ENCODE peak calls at places on chromosomes 5 and 9, in five cellular contexts. M is kidney, U is IMR-90, Z is upper lobe of right lung, D is A549. Y is an unnamed sample.

GRCh38 chr9:123150708-123151503 is 117.4 kb downstream of the GPR21 start:
- DNase-seq in M (no peak), U (peak), Z (no peak), D (no peak), Y (no peak)

GRCh38 chr9:94913550-94913949 is 187.1 kb downstream of the AOPEP start:
- DNase-seq in M (no peak), U (no peak), Z (no peak), D (no peak), Y (no peak)

GRCh38 chr9:109190151-109190550 is 23.1 kb upstream of the FRRS1L start:
- DNase-seq in M (no peak), U (peak), Z (no peak), D (no peak), Y (peak)

GRCh38 chr5:111135946-111136345 is 43.8 kb downstream of the WDR36 start:
- DNase-seq in M (no peak), U (peak), Z (no peak), D (peak), Y (peak)

GRCh38 chr5:141649056-141649688 is 2.0 kb downstream of the FCHSD1 start:
- DNase-seq in M (no peak), U (no peak), Z (no peak), D (no peak), Y (no peak)

GRCh38 chr9:72871685-72872084 is 81.2 kb downstream of the ALDH1A1 start:
- DNase-seq in M (no peak), U (peak), Z (no peak), D (peak), Y (no peak)

GRCh38 chr9:4299006-4299795 is 667 bp downstream of the GLIS3 start:
- DNase-seq in M (peak), U (peak), Z (peak), D (peak), Y (peak)

GRCh38 chr5:96408276-96408777 is 24.7 kb downstream of the PCSK1 start:
- DNase-seq in M (no peak), U (peak), Z (no peak), D (peak), Y (peak)

GRCh38 chr5:171681667-171682066 is 104.0 kb upstream of the SMIM23 start:
- DNase-seq in M (no peak), U (peak), Z (no peak), D (no peak), Y (peak)

GRCh38 chr9:71604197-71605063 is 163.9 kb downstream of the CEMIP2 start:
- DNase-seq in M (peak), U (peak), Z (peak), D (peak), Y (peak)

GRCh38 chr5:11293523-11293922 is 532.5 kb upstream of the DAP start:
- DNase-seq in M (no peak), U (no peak), Z (no peak), D (no peak), Y (no peak)

GRCh38 chr9:111178361-111179043 is 140.2 kb upstream of the LPAR1 start:
- DNase-seq in M (no peak), U (peak), Z (no peak), D (peak), Y (peak)

GRCh38 chr5:45642370-45642769 is 53.8 kb downstream of the HCN1 start:
- DNase-seq in M (no peak), U (no peak), Z (no peak), D (no peak), Y (no peak)

GRCh38 chr5:14767942-14768837 is 103.4 kb downstream of the ANKH start:
- DNase-seq in M (no peak), U (no peak), Z (no peak), D (peak), Y (no peak)

GRCh38 chr5:139061274-139061673 is 136.9 kb downstream of the SIL1 start:
- DNase-seq in M (peak), U (peak), Z (peak), D (no peak), Y (peak)

GRCh38 chr9:116859763-116860162 is 172.7 kb downstream of the TRIM32 start:
- DNase-seq in M (peak), U (no peak), Z (no peak), D (no peak), Y (no peak)

GRCh38 chr9:100303812-100304211 is 48.9 kb downstream of the TEX10 start:
- DNase-seq in M (no peak), U (no peak), Z (no peak), D (no peak), Y (peak)

GRCh38 chr9:95381243-95381642 is 63.7 kb upstream of the FANCC start:
- DNase-seq in M (no peak), U (peak), Z (no peak), D (peak), Y (peak)

GRCh38 chr5:1174122-1174936 is 27.1 kb upstream of the SLC6A19 start:
- DNase-seq in M (peak), U (peak), Z (peak), D (peak), Y (peak)

GRCh38 chr5:4544049-4544675 is 596.0 kb upstream of the ADAMTS16 start:
- DNase-seq in M (no peak), U (no peak), Z (no peak), D (no peak), Y (no peak)

GRCh38 chr5:138282918-138283742 is 8.7 kb upstream of the GFRA3 start:
- DNase-seq in M (no peak), U (peak), Z (peak), D (peak), Y (peak)

GRCh38 chr9:116900543-116900942 is 213.4 kb downstream of the TRIM32 start:
- DNase-seq in M (no peak), U (no peak), Z (no peak), D (no peak), Y (no peak)

GRCh38 chr9:89750117-89750551 is 145.3 kb downstream of the GADD45G start:
- DNase-seq in M (peak), U (no peak), Z (no peak), D (no peak), Y (no peak)

GRCh38 chr5:32172908-32173393 is 1.2 kb downstream of the GOLPH3 start:
- DNase-seq in M (no peak), U (no peak), Z (no peak), D (no peak), Y (no peak)

GRCh38 chr9:76725181-76725580 is 39.1 kb upstream of the PCA3 start:
- DNase-seq in M (no peak), U (no peak), Z (no peak), D (no peak), Y (no peak)

GRCh38 chr5:156473271-156473935 is 146.4 kb downstream of the SGCD start:
- DNase-seq in M (no peak), U (peak), Z (no peak), D (peak), Y (peak)

GRCh38 chr5:135367070-135367469 is 32.0 kb downstream of the MACROH2A1 start:
- DNase-seq in M (no peak), U (peak), Z (no peak), D (no peak), Y (no peak)

GRCh38 chr5:158485604-158486081 is 614.1 kb downstream of the EBF1 start:
- DNase-seq in M (no peak), U (no peak), Z (no peak), D (no peak), Y (peak)

GRCh38 chr9:35903049-35903448 is 3.0 kb upstream of the HRCT1 start:
- DNase-seq in M (no peak), U (peak), Z (no peak), D (peak), Y (peak)

GRCh38 chr9:38301376-38302106 is 91.0 kb upstream of the ALDH1B1 start:
- DNase-seq in M (no peak), U (no peak), Z (no peak), D (no peak), Y (no peak)

GRCh38 chr9:38308136-38308535 is 84.4 kb upstream of the ALDH1B1 start:
- DNase-seq in M (no peak), U (no peak), Z (no peak), D (no peak), Y (no peak)

GRCh38 chr9:38306899-38307298 is 85.6 kb upstream of the ALDH1B1 start:
- DNase-seq in M (no peak), U (no peak), Z (no peak), D (no peak), Y (no peak)

GRCh38 chr9:38309324-38310195 is 82.9 kb upstream of the ALDH1B1 start:
- DNase-seq in M (no peak), U (peak), Z (no peak), D (no peak), Y (no peak)

DNA sequence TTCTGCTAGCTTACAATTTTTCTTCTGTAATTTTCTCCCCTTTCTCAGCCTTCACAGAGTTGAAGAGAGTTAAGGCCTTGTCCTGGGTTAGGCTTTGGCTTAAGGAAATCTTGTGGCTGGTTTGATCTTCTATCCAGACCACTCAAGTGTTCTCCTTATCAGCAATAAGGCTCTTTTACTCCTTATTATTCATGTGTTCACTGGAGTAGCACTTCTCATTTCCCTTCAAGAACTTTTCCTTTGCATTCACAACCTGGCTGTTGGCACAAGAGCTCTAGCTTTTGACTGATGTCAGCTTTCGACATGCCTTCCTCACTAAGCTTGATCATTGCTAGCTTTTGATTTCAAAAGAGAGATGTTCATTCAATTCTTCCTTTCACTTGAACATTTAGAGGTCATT is 86.9 kb upstream of the ALDH1B1 start:
- DNase-seq in M (no peak), U (no peak), Z (no peak), D (no peak), Y (no peak)
- H3K27ac ChIP-seq in M (no peak), U (no peak), Z (no peak), D (no peak), Y (no peak)

GRCh38 chr9:83986223-83986622 is 5.6 kb downstream of the RMI1 start:
- DNase-seq in M (no peak), U (no peak), Z (no peak), D (no peak), Y (no peak)
- H3K4me3 ChIP-seq in M (no peak), U (no peak), Z (no peak), D (no peak), Y (no peak)

GRCh38 chr9:120780367-120780766 is 12.8 kb downstream of the FBXW2 start:
- DNase-seq in M (no peak), U (no peak), Z (no peak), D (no peak), Y (no peak)
- TF ChIP-seq CTCF in M (no peak), U (no peak), Z (no peak), D (no peak), Y (no peak)

GRCh38 chr9:137028013-137028280 is at the start of gene ABCA2:
- DNase-seq in M (no peak), U (peak), Z (no peak), D (no peak), Y (no peak)

GRCh38 chr9:137030528-137030927 is 1.4 kb downstream of the FUT7 start:
- DNase-seq in M (no peak), U (no peak), Z (peak), D (no peak), Y (no peak)

GRCh38 chr9:137028281-137029057 is 432 bp upstream of the ABCA2 start:
- DNase-seq in M (no peak), U (peak), Z (peak), D (peak), Y (no peak)

GRCh38 chr9:137030006-137030405 is 1.9 kb downstream of the FUT7 start:
- DNase-seq in M (no peak), U (no peak), Z (no peak), D (no peak), Y (no peak)

GRCh38 chr9:137029058-137029922 is 1.3 kb upstream of the ABCA2 start:
- DNase-seq in M (peak), U (peak), Z (peak), D (peak), Y (peak)
- H3K27ac ChIP-seq in M (no peak), U (no peak), Z (peak), D (peak), Y (no peak)

DNA sequence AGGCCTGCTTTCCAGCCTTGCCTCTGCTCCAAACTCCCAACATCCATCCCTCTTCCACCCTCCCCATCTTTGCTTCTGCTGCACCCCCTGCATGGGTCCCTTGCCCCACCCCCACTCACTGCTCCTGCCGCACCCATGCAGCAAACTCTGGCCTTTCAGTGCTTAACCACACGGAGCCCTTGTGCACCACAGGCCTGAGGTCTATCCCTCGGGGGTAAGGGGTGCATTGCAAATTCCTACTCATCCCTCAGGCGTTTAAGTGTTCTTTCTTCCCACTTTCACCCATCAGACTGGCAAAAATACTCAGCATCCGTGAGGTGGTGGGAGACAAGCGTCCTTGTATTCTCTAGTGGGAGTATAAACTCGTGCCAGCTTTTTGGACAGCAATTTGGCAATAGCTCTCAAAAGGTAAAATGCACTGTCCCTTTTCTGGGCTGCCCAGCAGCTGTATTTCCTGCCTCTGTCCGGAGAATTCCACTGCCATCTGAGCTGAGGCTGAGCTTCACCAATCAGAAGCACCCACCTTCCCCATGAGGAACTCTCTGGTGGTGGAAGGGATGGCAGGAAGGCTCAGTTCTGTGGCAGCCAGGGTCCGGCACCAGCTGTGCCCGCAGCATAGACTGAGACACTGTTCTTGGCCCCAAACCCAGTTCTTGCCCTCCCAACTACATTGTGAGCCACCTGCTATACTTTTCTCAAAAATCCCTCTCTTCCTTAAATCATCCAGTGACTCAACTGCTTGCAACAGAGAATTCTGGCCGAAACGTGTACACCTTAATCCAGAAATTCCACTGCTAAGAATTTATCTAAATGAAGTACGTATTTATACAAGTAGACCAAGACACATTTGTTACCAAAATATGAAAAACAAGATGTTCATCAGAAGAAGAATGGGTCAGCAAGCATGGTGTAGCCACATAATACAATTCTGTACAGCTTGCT is 15.0 kb downstream of the PSMB7 start:
- DNase-seq in M (no peak), U (peak), Z (no peak), D (no peak), Y (no peak)
- H3K4me3 ChIP-seq in M (no peak), U (no peak), Z (no peak), D (no peak), Y (no peak)

DNA sequence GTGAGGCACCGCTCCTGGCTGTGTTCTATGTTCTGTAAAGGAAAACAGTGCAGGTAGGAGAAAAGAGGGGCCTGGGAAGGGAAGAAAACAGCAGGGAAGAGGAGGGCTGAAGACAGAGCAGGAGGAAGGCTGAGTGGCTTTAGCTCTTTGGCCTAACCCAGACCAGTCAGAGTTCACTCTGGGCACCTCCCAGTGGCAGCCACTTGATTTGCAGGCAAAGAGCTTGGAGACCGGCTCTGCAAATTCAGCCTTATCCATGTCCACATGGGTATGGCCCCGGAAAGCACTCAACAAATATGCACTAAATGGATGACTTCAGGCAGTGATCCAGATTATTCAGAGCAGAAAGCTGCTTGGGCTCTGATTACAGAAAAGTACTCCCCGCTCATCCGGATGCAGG is 4.4 kb upstream of the RNU6ATAC start:
- DNase-seq in M (no peak), U (no peak), Z (no peak), D (peak), Y (no peak)
- TF ChIP-seq CTCF in M (no peak), U (no peak), Z (no peak), D (no peak), Y (peak)

DNA sequence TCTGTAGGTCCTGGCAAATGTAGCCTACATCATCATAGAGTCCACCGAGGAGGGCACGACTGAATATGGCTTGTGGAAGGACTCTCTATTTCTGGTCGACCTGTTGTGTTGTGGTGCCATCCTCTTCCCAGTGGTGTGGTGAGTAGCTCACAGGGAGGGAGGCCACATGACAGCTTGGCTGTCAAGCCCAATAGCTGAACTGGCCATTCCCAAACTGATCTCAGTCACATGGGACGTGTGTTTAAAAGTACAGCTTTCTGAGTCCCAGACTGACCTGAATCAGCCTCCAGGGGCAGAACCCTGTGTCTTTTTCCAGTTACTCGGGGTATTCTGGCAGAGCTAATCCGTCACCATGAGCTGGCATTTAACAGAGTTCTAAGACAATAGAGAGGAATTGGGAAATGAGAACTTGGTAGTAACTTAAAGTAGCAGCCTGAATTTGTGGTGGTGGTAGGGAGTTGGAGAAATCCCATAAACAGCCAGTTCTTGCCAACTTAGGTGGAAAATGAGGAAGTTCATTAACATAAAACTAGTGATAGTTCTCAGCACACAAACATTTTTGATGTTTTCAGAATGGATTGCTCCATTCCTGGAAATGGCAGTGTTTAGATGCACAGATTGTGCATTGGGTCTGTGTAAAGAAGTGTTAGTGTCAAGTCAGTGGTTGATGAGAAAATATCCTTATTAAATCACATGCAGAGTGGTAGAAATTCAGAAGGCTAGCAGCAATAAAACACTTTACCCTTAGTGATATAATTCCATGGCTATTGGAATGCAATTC is 50.9 kb downstream of the GPR107 start:
- DNase-seq in M (no peak), U (no peak), Z (no peak), D (no peak), Y (no peak)
- H3K27ac ChIP-seq in M (no peak), U (no peak), Z (no peak), D (no peak), Y (no peak)

GRCh38 chr9:92140074-92140753 is 25.0 kb upstream of the SPTLC1 start:
- DNase-seq in M (peak), U (peak), Z (peak), D (peak), Y (peak)
- H3K4me3 ChIP-seq in M (peak), U (peak), Z (peak), D (no peak), Y (peak)

DNA sequence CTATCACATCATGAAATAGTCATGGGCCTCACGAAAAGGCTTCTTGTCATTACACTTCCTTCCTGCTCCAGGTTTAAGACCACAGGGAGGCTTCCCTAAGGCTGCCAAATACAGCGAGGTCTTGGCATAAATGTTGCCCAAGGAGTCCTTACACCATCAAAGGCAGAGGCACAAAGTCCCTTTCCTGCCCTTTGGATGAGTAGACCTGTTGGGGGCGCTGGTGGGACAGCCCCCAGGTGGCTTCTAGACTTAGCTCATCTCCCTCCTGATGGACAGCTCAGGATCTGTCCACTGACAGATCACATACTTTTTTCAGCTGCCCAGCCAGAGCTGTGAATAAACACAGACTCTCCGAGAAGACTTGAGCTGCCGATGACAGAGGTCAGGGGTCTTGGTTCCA is 15.5 kb upstream of the MEGF9 start:
- DNase-seq in M (no peak), U (no peak), Z (no peak), D (peak), Y (no peak)
- TF ChIP-seq CTCF in M (no peak), U (no peak), Z (peak), D (no peak), Y (peak)

GRCh38 chr5:72505026-72505425 is 2.2 kb downstream of the ZNF366 start:
- DNase-seq in M (no peak), U (no peak), Z (no peak), D (no peak), Y (no peak)
- H3K27ac ChIP-seq in M (no peak), U (no peak), Z (peak), D (peak), Y (no peak)